ENCODE peak calls at places on chromosomes 1 and 21, in four cellular contexts. One of them, this sample, is unnamed. For H3K4me1, the result is how much of the 10 kb centered on the place peaks cover.

GRCh38 chr1:35855016-35855700 is 27.9 kb upstream of the AGO1 start:
- DNase-seq in heart right ventricle: no peak
- DNase-seq in ovary: no peak
- DNase-seq in GM23248: no peak
- DNase-seq in this sample: no peak

GRCh38 chr1:100530901-100531487 is 6.9 kb upstream of the GPR88 start:
- DNase-seq in GM23248: peak
- DNase-seq in ovary: no peak
- DNase-seq in heart right ventricle: no peak
- DNase-seq in this sample: no peak

GRCh38 chr1:160112370-160112769 is 3.2 kb upstream of the ATP1A2 start:
- DNase-seq in ovary: peak
- DNase-seq in heart right ventricle: no peak
- DNase-seq in GM23248: no peak
- DNase-seq in this sample: no peak

GRCh38 chr1:3470650-3471355 is 16.3 kb downstream of the ARHGEF16 start:
- DNase-seq in heart right ventricle: peak
- DNase-seq in ovary: no peak
- DNase-seq in GM23248: no peak
- DNase-seq in this sample: peak

GRCh38 chr1:204313675-204314074 is 46.1 kb downstream of the PLEKHA6 start:
- DNase-seq in ovary: no peak
- DNase-seq in GM23248: no peak
- DNase-seq in heart right ventricle: no peak
- DNase-seq in this sample: no peak

GRCh38 chr1:204102029-204102611 is 29.2 kb downstream of the SOX13 start:
- DNase-seq in ovary: no peak
- DNase-seq in GM23248: no peak
- DNase-seq in heart right ventricle: no peak
- DNase-seq in this sample: no peak

GRCh38 chr1:168221275-168221674 is 4.5 kb upstream of the SFT2D2 start:
- DNase-seq in GM23248: no peak
- DNase-seq in heart right ventricle: no peak
- DNase-seq in ovary: no peak
- DNase-seq in this sample: no peak

GRCh38 chr21:16070207-16070651 is 340.4 kb downstream of the USP25 start:
- DNase-seq in GM23248: peak
- DNase-seq in heart right ventricle: no peak
- DNase-seq in ovary: no peak
- DNase-seq in this sample: no peak

GRCh38 chr1:114328505-114328904 is 174.8 kb upstream of the SYT6 start:
- DNase-seq in GM23248: no peak
- DNase-seq in heart right ventricle: no peak
- DNase-seq in ovary: no peak
- DNase-seq in this sample: no peak

GRCh38 chr1:85409516-85409915 is 55.4 kb downstream of the DDAH1 start:
- DNase-seq in heart right ventricle: no peak
- DNase-seq in GM23248: no peak
- DNase-seq in ovary: no peak
- DNase-seq in this sample: no peak

GRCh38 chr1:46719689-46720088 is 775 bp upstream of the EFCAB14 start:
- DNase-seq in heart right ventricle: no peak
- DNase-seq in ovary: no peak
- DNase-seq in GM23248: no peak
- DNase-seq in this sample: peak

GRCh38 chr1:244369256-244370057 is 82.3 kb downstream of the ADSS2 start:
- DNase-seq in ovary: no peak
- DNase-seq in heart right ventricle: no peak
- DNase-seq in GM23248: no peak
- DNase-seq in this sample: no peak

GRCh38 chr1:85328713-85329376 is 52.4 kb upstream of the BCL10 start:
- DNase-seq in ovary: no peak
- DNase-seq in heart right ventricle: no peak
- DNase-seq in GM23248: peak
- DNase-seq in this sample: peak

GRCh38 chr1:50420689-50421365 is 2.4 kb downstream of the DMRTA2 start:
- DNase-seq in GM23248: no peak
- DNase-seq in ovary: no peak
- DNase-seq in heart right ventricle: no peak
- DNase-seq in this sample: no peak

GRCh38 chr1:50419192-50419906 is 3.9 kb downstream of the DMRTA2 start:
- DNase-seq in ovary: no peak
- DNase-seq in heart right ventricle: no peak
- DNase-seq in GM23248: peak
- DNase-seq in this sample: no peak

GRCh38 chr1:50421366-50421748 is 1.9 kb downstream of the DMRTA2 start:
- DNase-seq in GM23248: no peak
- DNase-seq in ovary: no peak
- DNase-seq in heart right ventricle: no peak
- DNase-seq in this sample: no peak

GRCh38 chr1:50419907-50420248 is 3.4 kb downstream of the DMRTA2 start:
- DNase-seq in GM23248: no peak
- DNase-seq in ovary: no peak
- DNase-seq in heart right ventricle: no peak
- DNase-seq in this sample: no peak

DNA sequence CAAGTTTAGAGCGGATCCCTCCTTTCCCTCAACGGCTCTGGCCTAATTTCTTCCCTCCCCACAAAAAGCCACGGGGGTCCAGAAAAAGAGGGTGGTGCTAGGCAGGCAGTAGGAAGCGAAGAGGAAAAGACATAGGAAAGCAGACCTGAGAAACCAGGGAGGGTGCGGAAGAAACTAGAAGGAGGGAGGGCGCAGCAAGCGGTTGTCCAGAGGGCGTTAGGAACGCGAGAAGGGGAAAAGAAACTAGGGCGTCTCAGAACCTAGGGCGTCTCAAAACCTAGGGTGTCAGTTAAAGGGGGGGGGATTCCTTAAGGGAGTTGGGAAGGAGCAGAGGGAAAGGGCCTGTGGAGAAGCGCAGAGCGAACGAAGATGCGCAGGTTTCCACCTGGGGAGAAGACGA is 3.0 kb downstream of the DMRTA2 start:
- DNase-seq in GM23248: no peak
- DNase-seq in heart right ventricle: no peak
- DNase-seq in ovary: no peak
- DNase-seq in this sample: no peak
- H3K4me1 ChIP-seq in GM23248: under half
- H3K4me1 ChIP-seq in heart right ventricle: half or more
- H3K4me1 ChIP-seq in ovary: under half
- H3K4me1 ChIP-seq in this sample: under half

GRCh38 chr1:225654277-225654597 is 1.3 kb upstream of the ENAH start:
- DNase-seq in GM23248: peak
- DNase-seq in ovary: no peak
- DNase-seq in heart right ventricle: no peak
- DNase-seq in this sample: no peak
- H3K4me3 ChIP-seq in GM23248: peak
- H3K4me3 ChIP-seq in ovary: peak
- H3K4me3 ChIP-seq in heart right ventricle: peak
- H3K4me3 ChIP-seq in this sample: peak

DNA sequence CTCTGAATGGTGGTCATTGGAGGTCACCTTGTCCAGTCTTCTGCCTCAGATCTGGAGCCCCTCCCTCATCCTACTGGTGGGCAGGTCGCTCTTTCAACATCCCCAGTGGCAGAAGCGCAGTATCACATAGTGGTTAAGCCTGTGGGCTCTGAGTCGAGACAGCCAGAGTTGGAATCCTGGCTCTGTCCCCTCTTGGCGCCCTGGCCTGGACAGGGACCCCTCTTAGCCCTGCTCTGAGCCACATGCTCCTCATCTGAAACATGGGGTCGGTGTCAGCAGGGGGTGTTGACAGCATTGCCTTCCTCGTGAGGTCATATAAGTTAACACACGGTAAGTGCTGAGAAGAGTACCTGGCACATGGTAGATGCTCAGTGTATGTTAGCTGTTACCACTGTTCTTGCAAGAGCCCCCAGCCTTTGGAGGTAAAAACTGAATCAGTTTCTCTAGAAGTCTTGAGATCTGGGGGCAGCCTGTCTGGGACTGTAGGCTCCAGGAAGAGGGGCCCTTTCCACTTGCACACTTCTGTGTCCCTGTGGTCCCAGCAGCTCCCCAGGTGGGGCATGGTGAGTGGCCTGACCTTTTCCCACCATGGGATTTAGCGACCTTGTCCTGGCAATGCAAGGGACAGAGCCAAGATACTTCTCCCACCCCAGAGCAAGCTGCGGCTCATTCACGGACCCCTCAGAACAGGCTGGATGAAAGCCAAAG is 6.4 kb downstream of the ZC3H12A start:
- DNase-seq in GM23248: no peak
- DNase-seq in heart right ventricle: no peak
- DNase-seq in ovary: no peak
- DNase-seq in this sample: no peak
- H3K4me1 ChIP-seq in GM23248: under half
- H3K4me1 ChIP-seq in heart right ventricle: under half
- H3K4me1 ChIP-seq in ovary: under half
- H3K4me1 ChIP-seq in this sample: half or more

DNA sequence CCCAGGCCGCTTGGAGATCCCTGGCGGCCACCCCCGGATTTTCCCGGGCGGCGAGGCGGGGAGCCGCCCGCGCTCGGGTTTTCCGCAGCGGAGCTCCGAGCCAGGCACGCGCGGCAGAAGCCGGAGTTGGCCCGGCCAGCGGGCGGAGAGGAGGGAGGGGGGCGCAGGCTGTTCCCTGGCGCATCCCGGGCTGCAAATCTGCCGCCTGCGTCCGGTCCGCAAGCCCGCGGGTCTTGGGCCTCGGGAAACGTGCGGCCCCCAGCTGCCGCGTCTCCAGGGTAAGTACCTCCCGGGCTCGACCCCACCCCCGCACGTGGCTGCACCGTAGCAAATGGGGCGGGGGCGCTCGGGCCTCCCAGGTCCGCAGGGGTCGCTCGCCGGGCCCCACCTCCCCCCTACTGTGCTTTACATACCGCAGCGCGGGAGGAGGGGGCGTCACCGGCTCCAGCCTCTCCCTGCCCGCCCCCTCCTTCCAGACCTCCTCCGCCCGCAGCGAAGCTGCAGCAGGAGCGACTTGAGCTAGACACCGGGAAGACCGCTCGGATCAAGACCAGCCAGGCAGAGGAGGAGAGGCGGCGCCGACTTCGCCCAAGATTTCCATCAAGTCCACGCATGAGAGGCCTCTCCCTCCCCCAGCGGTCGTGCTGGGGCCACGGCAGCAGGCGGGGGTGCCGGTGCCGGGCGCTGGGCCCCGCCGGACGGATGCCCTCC is 1.6 kb downstream of the TMEM200B start:
- DNase-seq in ovary: peak
- DNase-seq in heart right ventricle: peak
- DNase-seq in GM23248: peak
- DNase-seq in this sample: peak
- H3K4me3 ChIP-seq in ovary: peak
- H3K4me3 ChIP-seq in heart right ventricle: peak
- H3K4me3 ChIP-seq in GM23248: peak
- H3K4me3 ChIP-seq in this sample: peak

GRCh38 chr1:12460121-12460520 is 157.9 kb downstream of the DHRS3 start:
- DNase-seq in heart right ventricle: peak
- DNase-seq in GM23248: no peak
- DNase-seq in ovary: no peak
- DNase-seq in this sample: no peak
- H3K4me1 ChIP-seq in heart right ventricle: half or more
- H3K4me1 ChIP-seq in GM23248: half or more
- H3K4me1 ChIP-seq in ovary: under half
- H3K4me1 ChIP-seq in this sample: half or more

GRCh38 chr1:179973198-179974114 is 18.8 kb downstream of the CEP350 start:
- DNase-seq in heart right ventricle: no peak
- DNase-seq in ovary: no peak
- DNase-seq in GM23248: no peak
- DNase-seq in this sample: no peak
- H3K4me3 ChIP-seq in heart right ventricle: no peak
- H3K4me3 ChIP-seq in ovary: no peak
- H3K4me3 ChIP-seq in GM23248: no peak
- H3K4me3 ChIP-seq in this sample: no peak

GRCh38 chr1:198156111-198156744 is 570 bp upstream of the NEK7 start:
- DNase-seq in ovary: peak
- DNase-seq in GM23248: peak
- DNase-seq in heart right ventricle: peak
- DNase-seq in this sample: no peak

GRCh38 chr1:198157847-198158765 is 1.3 kb downstream of the NEK7 start:
- DNase-seq in GM23248: peak
- DNase-seq in ovary: no peak
- DNase-seq in heart right ventricle: no peak
- DNase-seq in this sample: no peak

GRCh38 chr1:198157241-198157846 is 546 bp downstream of the NEK7 start:
- DNase-seq in ovary: peak
- DNase-seq in GM23248: peak
- DNase-seq in heart right ventricle: peak
- DNase-seq in this sample: peak

GRCh38 chr1:198155253-198155652 is 1.5 kb upstream of the NEK7 start:
- DNase-seq in heart right ventricle: no peak
- DNase-seq in ovary: no peak
- DNase-seq in GM23248: peak
- DNase-seq in this sample: no peak

GRCh38 chr1:198156745-198157240 is at the start of gene NEK7:
- DNase-seq in GM23248: peak
- DNase-seq in heart right ventricle: peak
- DNase-seq in ovary: peak
- DNase-seq in this sample: peak
- H3K4me1 ChIP-seq in GM23248: half or more
- H3K4me1 ChIP-seq in heart right ventricle: under half
- H3K4me1 ChIP-seq in ovary: under half
- H3K4me1 ChIP-seq in this sample: under half

GRCh38 chr1:117793396-117793795 is 136.0 kb downstream of the GDAP2 start:
- DNase-seq in GM23248: no peak
- DNase-seq in ovary: no peak
- DNase-seq in heart right ventricle: no peak
- DNase-seq in this sample: no peak

GRCh38 chr1:117796226-117796625 is 133.2 kb downstream of the GDAP2 start:
- DNase-seq in ovary: no peak
- DNase-seq in GM23248: peak
- DNase-seq in heart right ventricle: no peak
- DNase-seq in this sample: no peak

GRCh38 chr1:117795190-117795589 is 134.2 kb downstream of the GDAP2 start:
- DNase-seq in ovary: no peak
- DNase-seq in heart right ventricle: peak
- DNase-seq in GM23248: peak
- DNase-seq in this sample: no peak

GRCh38 chr1:117795792-117796191 is 133.6 kb downstream of the GDAP2 start:
- DNase-seq in heart right ventricle: no peak
- DNase-seq in GM23248: no peak
- DNase-seq in ovary: no peak
- DNase-seq in this sample: no peak

GRCh38 chr1:117794073-117794472 is 135.3 kb downstream of the GDAP2 start:
- DNase-seq in ovary: no peak
- DNase-seq in GM23248: peak
- DNase-seq in heart right ventricle: no peak
- DNase-seq in this sample: no peak
- H3K4me3 ChIP-seq in ovary: no peak
- H3K4me3 ChIP-seq in GM23248: no peak
- H3K4me3 ChIP-seq in heart right ventricle: no peak
- H3K4me3 ChIP-seq in this sample: no peak